ENCODE peak calls at places on chromosomes 5 and 9, in eight cellular contexts. Q is GM23338, U is HL-60, Z is K562, R is SK-N-SH, N is HCT116, T is HepG2, G is GM12878. S is an unnamed sample.

GRCh38 chr9:86513429-86513828 is 159.2 kb upstream of the TUT7 start:
- DNase-seq in T (no peak), G (no peak), Q (no peak), R (no peak), U (no peak), N (no peak), Z (no peak), S (no peak)

GRCh38 chr5:125700380-125700856 is 722.8 kb upstream of the GRAMD2B start:
- DNase-seq in G (no peak), R (no peak), Z (no peak), Q (no peak), N (no peak), T (peak), U (no peak), S (no peak)

GRCh38 chr5:67770431-67771025 is 445.0 kb upstream of the PIK3R1 start:
- DNase-seq in Q (no peak), Z (no peak), G (peak), U (peak), R (no peak), N (no peak), T (peak), S (no peak)

GRCh38 chr9:126883636-126884035 is 23.2 kb downstream of the ZBTB34 start:
- DNase-seq in G (no peak), Q (no peak), N (no peak), U (no peak), R (no peak), Z (no peak), T (no peak), S (no peak)

GRCh38 chr9:133225171-133226011 is 16.3 kb upstream of the OBP2B start:
- DNase-seq in U (no peak), R (no peak), T (no peak), G (no peak), Q (no peak), N (no peak), Z (no peak), S (no peak)

GRCh38 chr9:35658894-35659220 is 765 bp downstream of the CCDC107 start:
- DNase-seq in G (no peak), Q (no peak), T (peak), R (no peak), U (no peak), Z (no peak), N (peak), S (no peak)

GRCh38 chr5:138179277-138179857 is 455 bp downstream of the KIF20A start:
- DNase-seq in Q (peak), G (no peak), T (peak), U (no peak), R (peak), N (no peak), Z (no peak), S (no peak)

GRCh38 chr5:157603333-157604190 is 28.0 kb upstream of the ADAM19 start:
- DNase-seq in U (peak), N (peak), Q (no peak), R (no peak), G (no peak), T (peak), Z (no peak), S (peak)

GRCh38 chr9:83166369-83166768 is 103.4 kb upstream of the RASEF start:
- DNase-seq in T (peak), U (no peak), Z (no peak), N (no peak), G (no peak), R (no peak), Q (no peak), S (no peak)

GRCh38 chr9:83706703-83707517 is 848 bp downstream of the UBQLN1 start:
- DNase-seq in R (peak), Z (peak), G (no peak), Q (peak), T (peak), U (no peak), N (no peak), S (no peak)

GRCh38 chr5:175022286-175022685 is 297.9 kb downstream of the MSX2 start:
- DNase-seq in Z (no peak), T (no peak), Q (no peak), G (no peak), N (no peak), U (no peak), R (peak), S (no peak)

GRCh38 chr9:96176901-96177718 is 124.9 kb downstream of the HSD17B3 start:
- DNase-seq in Q (peak), R (peak), N (no peak), T (no peak), U (no peak), Z (no peak), G (no peak), S (no peak)

GRCh38 chr9:99579964-99580363 is 241.7 kb upstream of the NR4A3 start:
- DNase-seq in R (no peak), T (no peak), G (no peak), N (no peak), Z (no peak), Q (no peak), U (peak), S (no peak)

GRCh38 chr5:112957970-112958773 is 18.4 kb upstream of the DCP2 start:
- DNase-seq in R (no peak), T (peak), G (peak), Z (peak), U (no peak), Q (no peak), N (peak), S (peak)

GRCh38 chr9:133188006-133188842 is 20.8 kb downstream of the OBP2B start:
- DNase-seq in U (no peak), T (peak), Q (peak), R (peak), N (peak), Z (peak), G (no peak), S (no peak)

GRCh38 chr5:157679801-157680200 is 8.5 kb downstream of the C5orf52 start:
- DNase-seq in Z (no peak), T (no peak), N (no peak), G (no peak), Q (no peak), U (no peak), R (no peak), S (no peak)

GRCh38 chr9:93899609-93900435 is 55.3 kb downstream of the BARX1 start:
- DNase-seq in N (no peak), U (no peak), R (peak), Q (no peak), G (no peak), T (no peak), Z (no peak), S (no peak)

GRCh38 chr5:170451764-170452365 is 52.0 kb upstream of the KCNIP1 start:
- DNase-seq in R (no peak), T (no peak), U (peak), G (no peak), Z (no peak), Q (no peak), N (no peak), S (no peak)

GRCh38 chr9:16830806-16831205 is 39.7 kb downstream of the BNC2 start:
- DNase-seq in Q (no peak), U (no peak), R (no peak), G (no peak), T (no peak), Z (no peak), N (no peak), S (no peak)

GRCh38 chr9:7212101-7212500 is 454.3 kb downstream of the KDM4C start:
- DNase-seq in R (no peak), G (no peak), U (no peak), T (no peak), Q (no peak), N (no peak), Z (no peak), S (no peak)

GRCh38 chr5:171673328-171673727 is 112.3 kb upstream of the SMIM23 start:
- DNase-seq in R (peak), Z (no peak), T (no peak), G (no peak), Q (no peak), N (no peak), U (no peak), S (no peak)

GRCh38 chr5:6472792-6473191 is 24.1 kb downstream of the UBE2QL1 start:
- DNase-seq in R (no peak), T (peak), U (no peak), Q (no peak), N (no peak), G (no peak), Z (no peak), S (no peak)

GRCh38 chr5:173733065-173733824 is 116.8 kb upstream of the BOD1 start:
- DNase-seq in Z (no peak), N (no peak), G (no peak), R (no peak), T (no peak), U (no peak), Q (no peak), S (no peak)

GRCh38 chr5:6792911-6793451 is 79.7 kb downstream of the TENT4A start:
- DNase-seq in R (no peak), N (no peak), Z (no peak), Q (no peak), G (no peak), U (no peak), T (no peak), S (no peak)

GRCh38 chr5:115583474-115583873 is 18.8 kb downstream of the TICAM2 start:
- DNase-seq in G (no peak), Z (no peak), U (no peak), R (no peak), T (no peak), N (no peak), Q (peak), S (no peak)

GRCh38 chr5:134142806-134143205 is 28.3 kb downstream of the TCF7 start:
- DNase-seq in Q (no peak), N (no peak), Z (no peak), T (no peak), G (no peak), R (no peak), U (no peak), S (no peak)

GRCh38 chr5:38556599-38557308 is at the start of gene LIFR:
- DNase-seq in N (peak), T (peak), R (peak), Z (peak), G (no peak), U (no peak), Q (peak), S (no peak)

GRCh38 chr5:174311531-174312269 is 266.2 kb downstream of the NSG2 start:
- DNase-seq in T (peak), U (peak), Q (peak), Z (peak), R (peak), G (no peak), N (no peak), S (no peak)

GRCh38 chr5:149381986-149382338 is 2.9 kb upstream of the IL17B start:
- DNase-seq in R (peak), Z (peak), N (peak), Q (peak), G (no peak), U (peak), T (peak), S (no peak)

GRCh38 chr5:80082731-80083114 is 47.6 kb downstream of the THBS4 start:
- DNase-seq in G (no peak), U (peak), Q (peak), R (peak), Z (peak), N (peak), T (no peak), S (no peak)

GRCh38 chr9:114522847-114523246 is 17.6 kb upstream of the WHRN start:
- DNase-seq in N (no peak), T (no peak), G (no peak), U (no peak), R (no peak), Z (no peak), Q (no peak), S (no peak)

GRCh38 chr9:136808075-136808780 is 480 bp downstream of the RABL6 start:
- DNase-seq in Z (no peak), N (no peak), T (no peak), G (no peak), R (peak), Q (no peak), U (peak), S (no peak)

GRCh38 chr5:58924306-58924705 is 341.4 kb downstream of the RAB3C start:
- DNase-seq in T (no peak), Z (no peak), N (no peak), U (no peak), G (no peak), Q (no peak), R (no peak), S (no peak)

GRCh38 chr5:77842247-77842646 is 66.1 kb upstream of the TBCA start:
- DNase-seq in G (no peak), Z (no peak), U (no peak), T (no peak), N (no peak), Q (no peak), R (no peak), S (no peak)

GRCh38 chr9:36968574-36969215 is 65.4 kb downstream of the PAX5 start:
- DNase-seq in R (no peak), T (no peak), N (no peak), U (no peak), G (no peak), Z (no peak), Q (no peak), S (no peak)

GRCh38 chr5:402615-403359 is 40.2 kb upstream of the EXOC3 start:
- DNase-seq in Z (no peak), G (peak), T (no peak), U (peak), R (no peak), N (no peak), Q (no peak), S (no peak)

GRCh38 chr5:93340881-93341280 is 240.1 kb downstream of the NR2F1-AS1 start:
- DNase-seq in R (peak), U (no peak), Z (no peak), Q (no peak), G (no peak), T (no peak), N (no peak), S (no peak)

GRCh38 chr9:94097788-94098413 is 13.6 kb downstream of the PTPDC1 start:
- DNase-seq in Q (no peak), T (no peak), N (peak), G (no peak), Z (no peak), R (no peak), U (no peak), S (no peak)

GRCh38 chr5:4065472-4066320 is 470.1 kb downstream of the IRX1 start:
- DNase-seq in Q (peak), Z (no peak), R (no peak), U (no peak), N (no peak), G (no peak), T (no peak), S (no peak)

DNA sequence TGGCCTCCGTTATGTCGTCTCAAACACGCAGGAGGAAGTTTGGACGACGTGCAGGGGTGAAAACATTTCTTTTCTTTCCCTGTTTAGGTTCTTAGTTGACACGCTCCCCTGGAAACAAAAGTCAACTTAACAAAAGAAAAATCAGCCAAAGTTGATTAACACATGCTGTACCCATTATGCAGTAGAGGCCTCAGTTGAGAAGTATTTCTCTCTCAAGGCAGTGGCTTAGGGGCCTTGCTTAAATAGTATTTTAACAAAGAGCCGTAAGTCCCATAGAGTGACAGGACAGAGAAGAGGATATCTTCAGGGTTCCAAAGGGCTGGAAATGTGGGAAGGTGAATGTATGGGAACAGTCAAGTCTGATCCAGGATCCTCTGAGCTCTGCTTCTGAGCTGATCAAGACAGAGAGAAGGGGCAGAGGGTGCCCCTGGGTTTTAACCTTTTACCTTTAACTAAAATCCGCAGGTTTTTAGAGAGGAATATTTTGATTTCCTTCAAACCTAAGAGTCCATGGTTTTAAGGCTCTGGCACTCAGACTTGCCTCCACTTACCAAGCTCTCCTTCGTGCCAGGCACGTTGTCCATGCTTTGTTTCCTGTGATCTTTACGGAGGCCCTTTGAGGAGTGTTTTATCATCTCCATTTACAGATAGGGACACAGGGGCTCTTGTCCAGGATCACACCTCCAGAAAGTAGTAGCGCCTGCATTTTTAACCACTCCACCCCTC is 629 bp upstream of the CD74 start:
- DNase-seq in U (no peak), N (no peak), Z (no peak), R (no peak), T (no peak), G (no peak), Q (no peak), S (no peak)
- TF ChIP-seq POLR2AphosphoS5 in U (no peak), N (no peak), Z (no peak), R (no peak), T (no peak), G (peak), Q (no peak), S (no peak)

GRCh38 chr9:78919701-78920100 is 622.8 kb downstream of the PSAT1 start:
- DNase-seq in N (no peak), U (no peak), T (no peak), Q (no peak), G (no peak), Z (no peak), R (no peak), S (no peak)
- TF ChIP-seq REST in N (no peak), U (no peak), T (no peak), Q (no peak), G (no peak), Z (no peak), R (no peak), S (no peak)

DNA sequence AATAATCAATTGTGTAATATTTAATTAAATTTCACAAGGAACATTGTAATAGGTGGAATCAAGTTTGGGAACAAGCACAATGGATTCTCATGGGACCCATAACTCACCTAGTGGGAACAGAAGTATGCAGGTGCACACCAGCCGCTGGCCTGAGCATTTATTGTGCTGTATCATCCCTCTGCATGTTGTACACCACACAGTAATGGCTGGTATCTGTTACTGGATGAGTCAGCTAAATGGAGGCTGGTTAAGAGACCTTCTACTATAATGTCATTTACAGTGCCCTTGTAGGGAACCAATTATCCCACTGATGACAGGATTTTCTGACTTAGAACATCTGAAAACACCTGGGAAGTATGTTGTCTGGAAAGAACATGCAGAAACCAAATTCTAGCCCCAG is 3.2 kb upstream of the MAP3K1 start:
- DNase-seq in T (no peak), N (no peak), R (peak), Q (no peak), U (no peak), G (no peak), Z (peak), S (no peak)
- H3K4me3 ChIP-seq in T (no peak), N (no peak), R (no peak), Q (no peak), U (no peak), G (no peak), Z (no peak), S (no peak)

DNA sequence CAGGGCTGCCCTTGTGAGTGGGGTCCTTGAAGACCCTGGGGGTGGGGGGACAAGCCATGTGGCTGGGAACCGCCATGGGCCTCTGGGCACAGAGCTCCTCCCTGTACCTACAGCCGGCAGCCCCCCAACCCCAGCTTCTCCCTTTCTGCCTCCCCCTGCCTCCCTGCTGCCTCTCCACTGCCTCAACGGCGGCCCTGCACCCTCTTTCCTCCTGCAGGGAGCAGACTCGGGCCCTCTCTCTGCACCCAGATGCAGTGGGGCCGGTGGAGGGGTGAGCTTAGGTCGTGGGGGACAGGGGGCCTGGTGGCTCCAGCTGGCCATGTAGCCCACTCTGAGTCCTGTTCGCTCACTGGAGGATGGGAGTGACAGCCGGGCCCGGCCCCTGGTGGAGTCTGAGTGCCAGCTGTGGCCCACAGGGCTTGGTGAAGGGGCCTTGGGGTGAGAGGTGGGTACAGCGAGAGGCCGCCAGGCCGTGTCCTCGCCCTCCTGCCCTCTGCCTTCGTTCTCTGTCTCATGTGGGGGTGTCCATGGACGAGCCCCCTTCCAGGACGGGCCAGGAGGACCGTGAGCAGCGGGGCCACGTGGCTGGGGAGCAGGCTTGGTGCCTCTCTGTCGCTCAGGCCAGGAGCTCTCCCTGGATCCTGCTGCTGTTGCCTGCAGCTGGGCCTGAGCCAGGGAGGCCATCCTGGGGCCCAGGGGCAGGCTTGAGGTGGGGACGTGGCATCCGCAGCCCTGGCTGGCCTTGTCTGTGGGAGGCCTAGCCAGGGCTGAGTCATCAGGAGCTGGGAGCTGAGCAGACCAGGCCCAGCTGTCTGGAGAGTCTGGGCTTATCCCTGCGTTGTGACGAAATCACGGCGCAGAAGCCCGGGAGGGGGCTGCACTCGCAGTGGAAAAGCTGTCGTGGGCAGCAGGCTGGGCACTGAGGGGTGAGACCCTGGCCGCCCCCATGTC is 139.1 kb upstream of the COL5A1 start:
- DNase-seq in N (no peak), R (peak), Q (no peak), T (peak), Z (no peak), G (no peak), U (no peak), S (no peak)
- TF ChIP-seq POLR2AphosphoS5 in N (no peak), R (peak), Q (no peak), T (no peak), Z (no peak), G (no peak), U (no peak), S (no peak)

GRCh38 chr9:76987594-76988200 is 31.8 kb upstream of the FOXB2 start:
- DNase-seq in G (peak), N (peak), R (no peak), T (peak), Q (peak), Z (peak), U (no peak), S (peak)
- TF ChIP-seq REST in G (no peak), N (no peak), R (no peak), T (no peak), Q (no peak), Z (no peak), U (no peak), S (no peak)